ENCODE peak calls at places on chromosomes 2 and 18, in four cellular contexts. S is A549, W is tibial artery, B is Peyer's patch. Z is an unnamed sample. For H3K9me3 and H3K4me1, the result is how much of the 10 kb centered on the place peaks cover.

GRCh38 chr2:20091305-20091991 is 40.0 kb upstream of the LAPTM4A start:
- DNase-seq in S (peak), W (peak), B (no peak), Z (no peak)

GRCh38 chr18:57353940-57354461 is 1.6 kb downstream of the ST8SIA3 start:
- DNase-seq in S (peak), W (no peak), B (no peak), Z (no peak)

GRCh38 chr2:183037660-183038340 is 457 bp downstream of the NCKAP1 start:
- DNase-seq in S (no peak), W (peak), B (no peak), Z (peak)

GRCh38 chr2:241226723-241227634 is 38.5 kb downstream of the ANO7 start:
- DNase-seq in S (no peak), W (no peak), B (no peak), Z (no peak)

GRCh38 chr2:162293122-162293781 is 25.2 kb downstream of the IFIH1 start:
- DNase-seq in S (no peak), W (no peak), B (no peak), Z (no peak)

GRCh38 chr2:120803085-120803484 is 67.4 kb downstream of the GLI2 start:
- DNase-seq in S (no peak), W (no peak), B (no peak), Z (no peak)

GRCh38 chr2:234502285-234502918 is 5.5 kb upstream of the ARL4C start:
- DNase-seq in S (no peak), W (no peak), B (no peak), Z (no peak)

GRCh38 chr2:179853108-179853507 is 8.3 kb downstream of the ZNF385B start:
- DNase-seq in S (no peak), W (no peak), B (no peak), Z (no peak)

GRCh38 chr18:23071285-23071684 is 64.0 kb upstream of the CABLES1 start:
- DNase-seq in S (no peak), W (no peak), B (no peak), Z (peak)

GRCh38 chr2:10993001-10993481 is 81.3 kb downstream of the KCNF1 start:
- DNase-seq in S (no peak), W (no peak), B (no peak), Z (no peak)

GRCh38 chr18:68397241-68398035 is 317.5 kb downstream of the TMX3 start:
- DNase-seq in S (no peak), W (no peak), B (no peak), Z (no peak)

GRCh38 chr2:52775674-52776073 is 991.9 kb upstream of the CHAC2 start:
- DNase-seq in S (no peak), W (no peak), B (no peak), Z (no peak)
- H3K9me3 ChIP-seq in S (under half), W (under half), B (under half), Z (under half)

GRCh38 chr18:74229891-74230290 is 61.9 kb downstream of the CYB5A start:
- DNase-seq in S (no peak), W (no peak), B (no peak), Z (no peak)
- H3K4me1 ChIP-seq in S (under half), W (under half), B (under half), Z (under half)

DNA sequence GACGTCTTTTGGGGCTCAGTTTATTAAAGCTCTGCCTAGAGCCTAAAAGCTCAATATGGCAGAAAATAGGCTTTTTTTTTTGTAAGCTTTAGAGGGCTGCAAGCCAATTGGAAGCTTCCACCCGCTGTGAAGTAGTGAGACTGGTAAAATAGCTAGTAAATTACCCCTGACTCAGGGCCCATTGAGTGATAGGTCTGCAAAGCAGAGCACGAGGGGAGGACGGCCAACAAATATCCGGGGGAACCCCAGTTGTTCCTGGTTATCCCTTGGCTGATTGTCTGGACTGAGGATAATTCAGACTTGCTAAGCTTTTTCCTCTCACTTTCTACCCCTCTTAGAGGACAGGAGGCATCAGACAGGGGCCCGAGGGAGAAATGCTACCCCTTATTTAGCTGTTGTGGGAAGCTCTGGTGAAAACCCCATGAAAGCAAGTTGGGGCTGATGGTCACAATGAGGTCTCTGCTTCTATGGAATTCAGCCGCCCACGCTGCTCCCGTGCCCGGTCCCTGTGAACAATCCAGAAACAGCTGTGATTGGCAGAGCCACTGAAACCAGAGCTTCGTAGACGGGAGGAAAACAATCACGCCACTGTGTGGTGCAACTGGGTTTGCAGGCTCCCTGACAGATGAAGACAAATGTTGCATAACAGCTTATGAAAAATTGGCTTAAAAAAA is 141.9 kb upstream of the LGALSL start:
- DNase-seq in S (peak), W (peak), B (peak), Z (no peak)
- H3K4me3 ChIP-seq in S (no peak), W (peak), B (no peak), Z (no peak)

DNA sequence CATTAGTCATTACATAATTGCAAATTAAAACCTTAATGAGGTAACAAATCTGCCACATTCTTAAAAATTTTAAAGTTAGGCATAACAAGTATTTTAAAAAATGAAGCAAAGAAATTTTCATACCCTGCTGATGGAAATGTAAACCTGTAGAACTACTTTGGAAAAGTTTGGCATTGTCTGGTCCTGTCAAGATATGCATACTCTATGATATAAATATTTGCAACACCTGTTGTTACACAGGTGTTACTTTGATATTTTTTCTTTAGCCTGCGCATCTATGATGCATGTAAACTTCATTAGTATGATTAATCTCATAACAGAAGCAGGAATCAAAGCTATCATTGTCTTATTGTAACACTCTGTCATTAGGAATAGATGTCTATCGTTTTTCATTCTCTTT is 634.3 kb downstream of the TRIB2 start:
- DNase-seq in S (no peak), W (no peak), B (no peak), Z (no peak)
- H3K9me3 ChIP-seq in S (under half), W (under half), B (under half), Z (under half)

DNA sequence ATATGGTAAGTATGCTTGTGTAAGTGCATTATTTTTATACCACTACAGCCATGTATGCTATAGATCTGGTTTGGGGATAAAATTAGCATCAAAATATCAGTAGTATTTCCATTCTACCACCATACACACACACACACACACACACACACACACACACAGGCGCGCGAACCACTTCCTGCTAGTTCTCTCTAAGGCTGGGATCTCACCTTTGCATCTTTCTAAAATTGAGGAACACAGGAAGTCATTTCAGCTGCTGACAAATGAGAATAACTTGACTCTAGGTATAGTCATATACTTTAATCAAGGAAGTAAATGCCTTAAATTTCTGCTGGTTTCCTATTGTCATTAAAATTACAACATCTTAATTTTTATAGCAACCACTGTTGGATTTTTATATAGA is 72.5 kb downstream of the RBM43 start:
- DNase-seq in S (no peak), W (no peak), B (no peak), Z (no peak)
- H3K4me1 ChIP-seq in S (under half), W (under half), B (under half), Z (under half)

DNA sequence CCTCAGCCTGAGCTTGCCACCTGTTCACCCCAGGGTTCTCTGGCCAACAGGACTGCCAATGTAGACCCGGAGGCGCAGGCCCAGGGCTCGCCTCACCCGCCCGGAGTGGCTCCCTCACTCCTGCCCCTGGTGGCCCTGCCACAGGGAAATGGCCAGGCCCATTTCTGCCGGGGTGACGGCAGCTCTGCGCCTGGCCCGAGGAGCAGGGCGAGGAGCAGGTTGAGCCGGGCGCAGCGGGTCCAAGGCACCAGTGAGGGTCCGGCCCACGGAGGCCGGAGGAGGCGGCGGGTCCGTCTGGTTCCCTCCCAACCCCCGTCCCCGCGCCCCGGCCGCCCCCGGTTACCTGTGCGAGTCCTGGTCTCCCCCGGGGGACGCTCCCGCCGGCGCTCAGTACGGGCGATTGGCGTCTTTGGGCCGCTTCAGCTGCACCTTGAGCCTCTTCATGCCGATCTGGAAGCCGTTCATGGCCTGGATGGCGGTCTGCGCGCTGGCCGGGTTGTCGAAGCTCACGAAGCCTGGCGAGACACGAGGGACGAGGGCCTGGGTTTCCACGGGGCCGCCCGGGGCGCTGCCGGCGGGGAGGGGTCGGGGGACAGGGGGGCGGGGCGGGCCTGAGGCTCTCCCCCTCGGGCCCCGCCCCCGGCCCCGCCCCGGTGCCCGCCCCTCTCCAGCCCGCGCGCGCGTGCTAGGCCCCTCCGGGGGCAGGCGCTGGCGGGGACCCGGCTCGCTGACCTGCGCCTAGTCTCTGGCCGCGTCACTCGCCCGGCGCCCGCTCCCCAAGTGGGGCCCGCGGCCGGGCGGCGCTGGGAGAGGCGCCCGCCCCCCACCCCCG is 312.0 kb downstream of the CELF4 start:
- DNase-seq in S (peak), W (no peak), B (peak), Z (no peak)
- H3K4me3 ChIP-seq in S (peak), W (peak), B (no peak), Z (no peak)

GRCh38 chr2:128469875-128470274 is 151.2 kb upstream of the HS6ST1 start:
- DNase-seq in S (no peak), W (no peak), B (no peak), Z (no peak)
- H3K9me3 ChIP-seq in S (under half), W (under half), B (under half), Z (under half)

GRCh38 chr2:231296401-231296800 is 98.0 kb downstream of the ARMC9 start:
- DNase-seq in S (no peak), W (no peak), B (no peak), Z (no peak)

GRCh38 chr2:231297108-231297908 is 98.2 kb upstream of the B3GNT7 start:
- DNase-seq in S (peak), W (no peak), B (peak), Z (no peak)

GRCh38 chr2:231300020-231300721 is 95.3 kb upstream of the B3GNT7 start:
- DNase-seq in S (no peak), W (no peak), B (no peak), Z (no peak)

GRCh38 chr2:231299267-231299666 is 96.2 kb upstream of the B3GNT7 start:
- DNase-seq in S (no peak), W (no peak), B (no peak), Z (no peak)

DNA sequence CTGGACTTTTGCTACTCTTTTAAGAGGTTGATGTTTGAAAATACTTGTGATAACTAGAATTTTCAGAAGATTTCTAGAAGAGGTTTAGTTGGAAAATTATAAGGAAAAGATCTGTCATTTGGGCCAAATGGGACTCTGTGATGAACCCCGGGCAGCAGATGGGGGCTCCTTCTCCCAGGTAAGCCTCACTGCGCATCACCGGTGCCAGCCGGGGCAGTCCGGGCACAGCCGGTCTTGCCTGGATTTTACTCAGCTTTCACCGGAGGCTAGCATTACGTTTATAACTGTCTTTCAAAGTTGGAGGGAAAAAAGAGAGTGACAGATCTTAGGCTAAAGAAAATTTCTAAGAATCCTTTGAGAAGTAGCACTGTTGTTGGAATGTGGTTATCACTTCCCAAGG is 97.4 kb upstream of the B3GNT7 start:
- DNase-seq in S (no peak), W (no peak), B (no peak), Z (no peak)
- H3K4me1 ChIP-seq in S (under half), W (under half), B (under half), Z (under half)

GRCh38 chr2:216059233-216059834 is 22.3 kb downstream of the PECR start:
- DNase-seq in S (no peak), W (no peak), B (no peak), Z (no peak)

GRCh38 chr2:216055661-216056060 is 25.9 kb downstream of the PECR start:
- DNase-seq in S (no peak), W (no peak), B (no peak), Z (no peak)

GRCh38 chr2:216056739-216057138 is 24.9 kb downstream of the PECR start:
- DNase-seq in S (peak), W (no peak), B (no peak), Z (no peak)

GRCh38 chr2:216052420-216052819 is 29.2 kb downstream of the PECR start:
- DNase-seq in S (no peak), W (no peak), B (no peak), Z (no peak)

DNA sequence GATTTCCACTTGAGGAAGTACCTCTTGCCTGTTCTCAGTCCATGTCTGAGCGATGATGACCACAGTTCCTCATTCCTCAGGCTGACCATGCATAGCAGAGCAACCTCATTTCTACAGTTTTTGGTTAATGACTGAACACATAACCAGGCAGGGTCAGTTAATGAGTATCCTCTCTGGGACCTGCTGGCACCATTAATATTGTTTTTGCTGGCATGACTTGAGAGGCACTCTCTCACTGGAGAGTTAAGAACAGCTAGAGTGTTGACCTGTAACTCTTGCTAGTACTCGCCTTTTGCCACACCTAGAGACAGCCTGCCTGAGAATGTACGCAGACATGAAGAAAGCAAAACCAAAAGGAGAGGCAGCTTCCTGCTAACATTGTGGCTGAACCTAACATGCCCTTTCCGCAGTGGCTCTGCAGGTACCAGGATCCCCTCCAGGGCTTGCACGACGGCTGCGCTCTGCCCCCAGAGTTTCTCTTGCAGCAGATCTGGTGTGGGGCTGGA is 23.9 kb downstream of the PECR start:
- DNase-seq in S (peak), W (no peak), B (peak), Z (peak)
- H3K4me3 ChIP-seq in S (peak), W (no peak), B (peak), Z (peak)

DNA sequence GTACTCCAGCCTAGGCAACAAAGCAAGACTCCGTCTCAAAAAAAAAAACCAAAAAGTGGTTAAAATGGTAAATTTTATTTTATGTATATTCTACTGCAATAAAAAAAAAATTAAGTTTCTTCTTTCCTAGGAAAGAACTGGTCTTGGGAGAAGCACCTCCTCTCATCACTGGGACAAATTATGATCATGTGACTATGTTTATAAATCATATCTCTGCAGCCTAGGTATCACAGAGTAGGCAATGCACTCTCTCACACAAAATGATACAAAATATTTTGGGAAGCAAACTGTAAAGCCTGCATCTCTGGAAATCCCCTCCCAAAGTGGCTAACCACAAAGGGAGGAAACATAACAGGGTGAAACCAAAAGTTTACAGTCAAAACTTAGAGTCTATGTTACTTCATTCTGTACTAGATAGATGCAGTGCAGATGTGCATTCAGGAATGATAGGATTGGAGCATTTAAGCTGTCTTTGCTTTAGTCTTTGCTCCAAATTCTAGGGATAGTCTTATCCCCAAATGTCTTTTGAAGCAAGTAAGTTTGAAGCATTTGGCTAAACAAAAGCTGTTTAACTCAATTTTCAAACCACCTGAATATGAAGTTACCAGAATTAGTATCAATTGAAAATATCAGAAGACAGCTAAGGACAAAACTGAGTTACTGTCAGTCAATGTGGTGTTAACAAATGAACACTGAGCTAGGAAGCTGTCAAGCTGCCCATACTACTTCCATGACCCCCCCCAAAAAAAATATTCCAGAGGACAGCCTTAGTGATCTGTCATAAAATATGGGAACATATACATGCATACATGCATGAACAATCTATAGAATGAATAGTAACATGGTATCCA is 21.1 kb upstream of the MALT1 start:
- DNase-seq in S (no peak), W (no peak), B (no peak), Z (no peak)
- H3K9me3 ChIP-seq in S (under half), W (under half), B (under half), Z (under half)

Z was measured in CD8-positive, alpha-beta T cell.